ENCODE peak calls at places on chromosome 12, in four cellular contexts. X, H, T and E are unnamed samples.

GRCh38 chr12:26117321-26117720 is 7.5 kb downstream of the BHLHE41 start:
- DNase-seq in T (no peak), H (no peak), X (no peak), E (no peak)

GRCh38 chr12:30839643-30840190 is 85.0 kb upstream of the CAPRIN2 start:
- DNase-seq in X (no peak), T (no peak), H (no peak), E (no peak)

GRCh38 chr12:77210724-77211123 is 145.4 kb upstream of the E2F7 start:
- DNase-seq in X (no peak), T (no peak), H (no peak), E (no peak)

GRCh38 chr12:65832217-65832616 is 7.9 kb downstream of the HMGA2 start:
- DNase-seq in T (no peak), X (no peak), H (no peak), E (no peak)

GRCh38 chr12:114709112-114709511 is 25.1 kb upstream of the TBX3 start:
- DNase-seq in X (no peak), H (no peak), T (no peak), E (no peak)

GRCh38 chr12:124913474-124914391 is 717 bp downstream of the UBC start:
- DNase-seq in H (peak), T (peak), X (peak), E (peak)

GRCh38 chr12:53972152-53972702 is 699 bp upstream of the HOXC11 start:
- DNase-seq in T (no peak), H (no peak), X (no peak), E (no peak)

GRCh38 chr12:15274561-15274967 is 47.7 kb upstream of the PTPRO start:
- DNase-seq in T (no peak), H (no peak), X (peak), E (peak)

GRCh38 chr12:123085730-123086487 is 65.0 kb downstream of the PITPNM2 start:
- DNase-seq in H (no peak), X (peak), T (peak), E (peak)

GRCh38 chr12:112431965-112432364 is 13.2 kb downstream of the PTPN11 start:
- DNase-seq in H (no peak), X (no peak), T (no peak), E (no peak)

GRCh38 chr12:76085159-76085868 is 829 bp upstream of the NAP1L1 start:
- DNase-seq in T (no peak), H (no peak), X (no peak), E (no peak)

GRCh38 chr12:131142891-131143637 is 189.4 kb downstream of the ADGRD1 start:
- DNase-seq in H (no peak), T (no peak), X (no peak), E (no peak)

GRCh38 chr12:2118061-2118460 is 65.3 kb downstream of the CACNA1C start:
- DNase-seq in T (no peak), X (no peak), H (no peak), E (no peak)

GRCh38 chr12:111447571-111448265 is 42.0 kb downstream of the SH2B3 start:
- DNase-seq in X (peak), T (no peak), H (peak), E (no peak)

GRCh38 chr12:107318804-107319535 is 225.6 kb upstream of the CRY1 start:
- DNase-seq in T (no peak), X (no peak), H (peak), E (peak)

GRCh38 chr12:107318554-107318803 is 225.1 kb upstream of the CRY1 start:
- DNase-seq in T (no peak), X (no peak), H (no peak), E (no peak)

GRCh38 chr12:107320031-107320928 is 226.9 kb upstream of the CRY1 start:
- DNase-seq in T (peak), H (peak), X (no peak), E (peak)

GRCh38 chr12:107319536-107320030 is 226.2 kb upstream of the CRY1 start:
- DNase-seq in H (no peak), X (no peak), T (no peak), E (no peak)

DNA sequence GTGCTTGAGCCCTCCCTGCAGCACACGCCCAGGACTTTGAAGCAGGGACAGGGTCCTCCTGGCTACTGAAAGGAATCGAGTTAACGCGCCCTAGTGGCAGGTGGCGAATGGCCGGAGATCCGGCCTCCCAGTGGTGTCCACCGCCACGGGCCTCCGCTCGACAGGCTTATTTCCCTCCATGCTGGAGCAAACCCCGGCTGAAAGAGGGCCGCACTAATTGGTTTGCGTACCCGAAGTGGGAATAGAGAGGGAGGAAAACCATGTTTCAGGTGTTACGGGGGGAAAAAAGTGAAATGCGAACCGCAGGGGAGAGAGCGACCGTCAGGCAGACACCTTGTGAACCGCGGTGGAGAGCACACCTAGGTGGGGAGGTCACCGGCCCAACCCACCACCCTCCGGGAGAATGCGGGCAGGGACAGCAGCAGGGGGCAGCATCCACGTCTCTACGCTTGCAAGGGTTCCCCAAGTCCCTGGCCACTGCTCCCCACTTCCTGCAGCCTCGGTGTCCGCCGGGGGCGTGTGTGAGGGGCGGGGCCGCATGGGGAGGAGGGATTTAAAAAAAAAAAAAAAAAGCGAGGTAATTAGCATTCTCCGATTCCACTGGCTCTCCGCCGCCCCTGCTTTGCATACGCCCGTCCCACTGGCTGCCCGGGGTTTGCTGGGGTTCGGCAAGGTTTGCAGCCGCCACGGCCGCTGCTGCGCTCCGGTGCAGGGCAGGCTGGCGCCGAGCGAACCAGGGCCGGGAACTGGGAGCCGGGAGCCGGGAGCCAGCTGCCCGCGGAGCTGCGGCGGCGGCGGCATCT is 224.6 kb upstream of the CRY1 start:
- DNase-seq in H (peak), T (peak), X (peak), E (peak)
- TF ChIP-seq POLR2AphosphoS5 in H (no peak), T (peak), X (no peak), E (no peak)

GRCh38 chr12:108337235-108338223 is 1.6 kb downstream of the CMKLR1 start:
- DNase-seq in T (peak), H (peak), X (no peak), E (no peak)
- TF ChIP-seq EP300 in T (no peak), H (no peak), X (no peak), E (no peak)

GRCh38 chr12:132471011-132471857 is 18.7 kb upstream of the FBRSL1 start:
- DNase-seq in X (peak), T (peak), H (no peak), E (peak)
- TF ChIP-seq POLR2AphosphoS5 in X (no peak), T (no peak), H (no peak), E (no peak)

DNA sequence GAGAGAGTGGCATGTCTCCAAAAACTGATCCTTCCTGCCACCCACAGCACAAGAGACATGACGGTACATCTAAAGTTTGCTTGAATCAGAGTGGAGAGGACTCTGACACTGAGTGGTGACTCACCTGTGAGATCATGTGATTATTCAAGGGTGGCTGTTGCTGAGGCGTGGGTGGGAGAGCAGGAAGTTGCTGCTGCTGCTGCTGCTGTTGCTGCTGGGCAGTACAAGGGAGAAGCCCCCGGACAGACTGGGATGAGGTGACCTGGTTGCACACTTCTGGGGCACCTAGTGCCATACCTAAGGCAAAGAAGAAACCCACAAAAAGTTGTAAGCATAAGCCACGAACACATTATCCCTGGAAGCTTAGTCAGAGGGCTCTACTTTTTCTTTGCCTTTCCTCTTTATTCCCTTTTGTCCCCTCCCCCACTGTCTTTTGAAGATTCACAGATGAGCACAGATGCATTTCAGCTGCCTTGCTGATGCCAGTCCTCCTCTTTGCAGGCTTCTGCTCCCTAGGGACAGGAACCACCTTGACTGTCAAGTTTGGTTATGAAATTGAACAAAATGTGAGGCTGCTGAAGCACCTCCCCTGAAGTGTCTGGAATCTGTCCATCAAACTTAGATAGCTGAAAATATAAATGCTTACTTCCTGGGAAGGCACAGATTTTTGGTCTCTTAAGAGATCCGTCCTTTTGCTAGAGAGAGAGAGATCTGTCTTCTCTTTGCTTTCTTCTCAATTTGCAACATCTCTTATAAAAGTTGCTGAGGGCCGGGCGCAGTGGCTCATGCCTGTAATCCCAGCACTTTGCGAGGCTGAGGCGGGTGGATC is 29.5 kb upstream of the STAC3 start:
- DNase-seq in T (peak), H (no peak), X (peak), E (peak)
- TF ChIP-seq EP300 in T (no peak), H (no peak), X (no peak), E (no peak)

GRCh38 chr12:108296933-108297332 is 42.2 kb downstream of the CMKLR1 start:
- DNase-seq in X (no peak), T (no peak), H (no peak), E (no peak)

GRCh38 chr12:108295631-108296030 is 43.5 kb downstream of the CMKLR1 start:
- DNase-seq in H (no peak), X (no peak), T (no peak), E (no peak)

GRCh38 chr12:108298761-108299275 is 40.3 kb downstream of the CMKLR1 start:
- DNase-seq in T (no peak), H (no peak), X (no peak), E (no peak)

GRCh38 chr12:108297895-108298760 is 41.0 kb downstream of the CMKLR1 start:
- DNase-seq in T (no peak), H (no peak), X (no peak), E (no peak)

DNA sequence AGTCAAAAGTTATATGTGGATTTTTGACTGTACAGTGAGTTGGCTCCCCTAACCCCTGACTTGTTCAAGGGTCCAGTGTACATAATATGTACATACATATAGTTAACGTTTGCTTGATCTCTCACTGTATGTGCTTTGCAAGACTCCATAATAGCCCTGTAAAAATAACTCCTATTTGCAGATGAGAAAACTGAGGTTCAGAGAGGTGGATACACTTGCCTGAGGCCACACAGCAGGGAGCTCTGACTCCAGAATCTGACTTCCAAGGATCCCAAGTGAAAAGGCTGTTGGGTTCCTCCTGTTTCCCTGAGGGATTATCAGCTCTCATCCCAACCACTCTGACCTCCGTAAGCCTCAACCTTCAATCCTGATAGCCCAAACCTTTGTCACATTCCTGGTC is 41.7 kb downstream of the CMKLR1 start:
- DNase-seq in H (no peak), T (no peak), X (no peak), E (no peak)
- TF ChIP-seq POLR2AphosphoS5 in H (no peak), T (no peak), X (no peak), E (no peak)

DNA sequence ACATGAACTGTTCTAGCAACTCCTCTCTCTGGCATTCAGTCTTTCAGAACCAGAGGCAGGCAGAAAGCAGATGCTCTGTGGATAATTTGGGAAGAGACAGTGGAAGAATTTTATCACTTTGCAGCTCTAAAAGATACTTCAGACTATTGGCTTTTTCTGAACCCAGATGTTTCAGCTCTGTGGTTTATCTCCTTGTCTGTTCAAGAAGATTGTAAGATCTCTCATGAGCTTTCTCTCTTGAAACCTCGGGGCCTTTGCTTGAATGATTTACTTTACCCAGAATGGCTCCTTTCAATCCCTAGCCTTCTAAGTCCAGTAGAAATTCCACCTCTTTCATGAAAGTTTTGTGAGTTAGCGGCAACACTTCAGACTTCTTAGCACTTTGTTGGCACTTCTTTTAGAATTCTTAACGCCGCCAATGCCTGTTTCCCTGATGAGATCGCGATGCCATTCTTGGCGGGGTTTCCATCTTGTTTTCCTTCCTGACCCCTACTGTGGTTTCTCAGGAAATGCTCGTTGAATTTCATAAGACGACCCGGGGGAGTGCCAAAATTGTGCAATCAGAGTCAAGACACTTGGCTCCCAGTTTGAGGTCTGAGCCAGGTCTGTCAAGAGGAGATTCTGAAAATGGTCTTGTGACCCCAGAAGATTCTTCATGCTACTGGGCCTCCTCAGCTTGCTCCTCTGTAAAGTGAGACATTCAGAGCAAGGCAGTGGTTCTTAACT is 107.0 kb upstream of the PRICKLE1 start:
- DNase-seq in H (no peak), T (no peak), X (peak), E (peak)
- TF ChIP-seq EP300 in H (no peak), T (no peak), X (no peak), E (no peak)